ENCODE peak calls at places on chromosome 1, in six cellular contexts. R is dorsolateral prefrontal cortex; Q is Panc1; J is stomach; X is CD8-positive, alpha-beta T cell; O is heart left ventricle. N is an unnamed sample.

GRCh38 chr1:150555971-150556865 is 7.0 kb downstream of the ADAMTSL4 start:
- DNase-seq in J (no peak), Q (no peak), R (no peak), O (no peak), X (no peak), N (no peak)

GRCh38 chr1:181134543-181135461 is 46.3 kb downstream of the IER5 start:
- DNase-seq in X (no peak), Q (no peak), O (no peak), R (no peak), J (peak), N (peak)

GRCh38 chr1:114113801-114114750 is 39.6 kb downstream of the SYT6 start:
- DNase-seq in O (no peak), R (no peak), Q (no peak), X (no peak), J (no peak), N (peak)

GRCh38 chr1:119108993-119109392 is 31.5 kb downstream of the WARS2 start:
- DNase-seq in R (no peak), J (no peak), Q (no peak), O (no peak), X (no peak), N (no peak)

GRCh38 chr1:966135-966602 is at the start of gene PLEKHN1:
- DNase-seq in X (no peak), O (peak), R (no peak), Q (no peak), J (peak), N (peak)

GRCh38 chr1:14363191-14363590 is 235.3 kb upstream of the KAZN start:
- DNase-seq in X (no peak), Q (no peak), R (peak), O (no peak), J (no peak), N (no peak)

GRCh38 chr1:205351984-205352713 is 4.6 kb downstream of the KLHDC8A start:
- DNase-seq in O (no peak), X (no peak), R (no peak), Q (no peak), J (peak), N (peak)

GRCh38 chr1:111127923-111128643 is 11.8 kb downstream of the DRAM2 start:
- DNase-seq in J (no peak), Q (no peak), O (no peak), R (no peak), X (no peak), N (no peak)

GRCh38 chr1:183069562-183070216 is 46.5 kb downstream of the LAMC1 start:
- DNase-seq in X (no peak), R (no peak), Q (no peak), J (no peak), O (no peak), N (peak)

GRCh38 chr1:183073320-183073719 is 50.1 kb downstream of the LAMC1 start:
- DNase-seq in J (no peak), Q (no peak), R (no peak), X (no peak), O (no peak), N (no peak)

GRCh38 chr1:183070234-183070922 is 47.2 kb downstream of the LAMC1 start:
- DNase-seq in X (no peak), R (no peak), Q (no peak), J (no peak), O (no peak), N (no peak)

GRCh38 chr1:183074215-183074614 is 51.0 kb downstream of the LAMC1 start:
- DNase-seq in Q (no peak), O (no peak), X (no peak), J (no peak), R (no peak), N (no peak)

DNA sequence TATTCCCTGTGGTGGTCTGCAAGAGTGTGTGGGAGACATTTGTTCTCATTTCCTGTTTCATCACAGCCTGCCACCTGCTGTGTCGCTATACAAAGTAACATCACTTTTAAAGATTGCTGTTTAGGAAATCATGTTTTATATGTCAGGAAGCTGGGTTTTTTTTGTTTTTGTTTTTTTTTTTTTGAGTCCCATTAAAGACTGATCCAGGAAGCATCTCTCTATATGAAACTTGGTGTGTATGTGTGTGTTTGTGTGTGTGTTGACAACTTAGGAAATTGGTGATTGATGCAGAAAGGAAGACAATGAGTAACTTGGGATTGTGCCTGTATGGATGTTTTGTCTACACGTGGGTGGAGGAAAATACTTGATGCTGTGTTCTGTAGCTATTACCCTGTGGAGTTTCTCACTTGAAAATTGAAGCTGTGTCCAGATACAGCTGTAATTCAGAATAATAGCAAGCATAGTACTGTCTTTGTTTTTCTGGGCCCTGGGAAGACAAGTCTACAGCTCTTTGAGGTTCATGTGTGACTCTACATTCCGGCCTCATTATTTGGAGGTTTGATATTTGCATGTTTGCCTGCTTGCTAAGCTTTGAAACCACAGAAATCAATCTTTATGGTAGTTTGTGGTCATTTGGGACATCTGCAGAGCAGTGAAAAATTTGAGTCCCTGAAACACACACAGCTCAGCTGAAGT is 47.9 kb downstream of the LAMC1 start:
- DNase-seq in R (no peak), O (no peak), X (no peak), Q (no peak), J (no peak), N (no peak)
- H3K27ac ChIP-seq in R (no peak), O (peak), X (no peak), Q (no peak), J (peak), N (no peak)

GRCh38 chr1:83547903-83548302 is 451.0 kb downstream of the TTLL7 start:
- DNase-seq in Q (no peak), R (no peak), X (no peak), O (no peak), J (no peak), N (no peak)

GRCh38 chr1:83546863-83547262 is 452.1 kb downstream of the TTLL7 start:
- DNase-seq in J (no peak), O (no peak), R (no peak), X (no peak), Q (no peak), N (no peak)

GRCh38 chr1:83543222-83543973 is 455.5 kb downstream of the TTLL7 start:
- DNase-seq in J (no peak), O (no peak), R (no peak), Q (no peak), X (no peak), N (no peak)

GRCh38 chr1:83548311-83548710 is 450.6 kb downstream of the TTLL7 start:
- DNase-seq in O (no peak), X (no peak), Q (no peak), J (no peak), R (no peak), N (no peak)

GRCh38 chr1:83545450-83545849 is 453.5 kb downstream of the TTLL7 start:
- DNase-seq in Q (no peak), R (no peak), O (no peak), J (no peak), X (no peak), N (no peak)
- TF ChIP-seq CTCF in Q (peak), R (no peak), O (no peak), J (no peak), X (no peak), N (no peak)

GRCh38 chr1:31470794-31471315 is 57.8 kb downstream of the SERINC2 start:
- DNase-seq in Q (no peak), J (no peak), R (no peak), X (no peak), O (no peak), N (no peak)
- H3K27ac ChIP-seq in Q (no peak), J (peak), R (no peak), X (no peak), O (no peak), N (no peak)

GRCh38 chr1:230191839-230192238 is 124.8 kb downstream of the GALNT2 start:
- DNase-seq in O (no peak), X (no peak), R (no peak), Q (no peak), J (peak), N (no peak)

GRCh38 chr1:230188826-230189225 is 121.8 kb downstream of the GALNT2 start:
- DNase-seq in X (no peak), R (no peak), O (no peak), J (peak), Q (no peak), N (no peak)

GRCh38 chr1:230194525-230194924 is 127.5 kb downstream of the GALNT2 start:
- DNase-seq in X (no peak), R (no peak), O (no peak), Q (no peak), J (peak), N (no peak)

GRCh38 chr1:230189276-230190183 is 122.5 kb downstream of the GALNT2 start:
- DNase-seq in J (peak), O (no peak), X (no peak), Q (no peak), R (no peak), N (no peak)

DNA sequence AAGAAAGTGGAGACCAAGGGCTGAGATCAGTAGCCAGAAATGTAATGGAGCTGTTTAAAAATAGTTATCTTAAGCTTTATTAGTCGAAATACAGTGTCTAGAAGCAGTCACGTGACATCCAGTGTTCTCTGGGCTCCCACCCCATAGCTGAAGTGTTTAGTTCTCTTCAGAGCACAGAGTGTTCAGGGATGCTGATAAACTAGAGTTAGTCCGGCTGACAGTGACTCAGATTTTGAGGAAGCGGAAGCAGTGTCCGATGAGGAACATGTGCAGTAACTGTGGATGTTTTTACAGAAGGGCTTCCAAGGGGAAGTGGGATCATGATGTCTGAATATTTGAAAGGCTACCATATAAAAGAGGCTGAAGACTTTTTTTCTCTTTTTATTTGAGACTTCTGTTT is 124.0 kb downstream of the GALNT2 start:
- DNase-seq in X (no peak), Q (no peak), O (no peak), R (peak), J (peak), N (no peak)
- TF ChIP-seq CTCF in X (no peak), Q (no peak), O (no peak), R (no peak), J (no peak), N (no peak)

GRCh38 chr1:20166047-20166446 is 19.8 kb upstream of the UBXN10 start:
- DNase-seq in R (peak), O (peak), Q (no peak), X (no peak), J (no peak), N (peak)
- H3K27ac ChIP-seq in R (no peak), O (no peak), Q (no peak), X (no peak), J (no peak), N (no peak)

GRCh38 chr1:155070721-155071556 is 7.4 kb downstream of the EFNA4 start:
- DNase-seq in O (peak), J (peak), X (peak), R (peak), Q (no peak), N (peak)
- TF ChIP-seq CTCF in O (peak), J (peak), X (peak), R (no peak), Q (no peak), N (peak)

GRCh38 chr1:115238336-115239147 is 99.5 kb downstream of the NGF start:
- DNase-seq in J (peak), O (no peak), R (no peak), X (no peak), Q (no peak), N (no peak)
- H3K27ac ChIP-seq in J (no peak), O (no peak), R (no peak), X (no peak), Q (no peak), N (no peak)

GRCh38 chr1:165147799-165148198 is 208.7 kb downstream of the LMX1A start:
- DNase-seq in X (no peak), R (no peak), J (no peak), O (no peak), Q (no peak), N (no peak)

GRCh38 chr1:165137551-165138316 is 218.8 kb downstream of the LMX1A start:
- DNase-seq in R (no peak), O (no peak), X (no peak), Q (no peak), J (no peak), N (no peak)

GRCh38 chr1:165144757-165145397 is 211.6 kb downstream of the LMX1A start:
- DNase-seq in J (peak), X (no peak), O (no peak), Q (peak), R (peak), N (peak)

GRCh38 chr1:165138960-165139359 is 217.6 kb downstream of the LMX1A start:
- DNase-seq in X (no peak), O (no peak), J (no peak), R (no peak), Q (no peak), N (no peak)

GRCh38 chr1:165143437-165144065 is 213.0 kb downstream of the LMX1A start:
- DNase-seq in Q (peak), J (peak), X (no peak), O (no peak), R (no peak), N (peak)
- TF ChIP-seq CTCF in Q (peak), J (peak), X (no peak), O (peak), R (peak), N (peak)

DNA sequence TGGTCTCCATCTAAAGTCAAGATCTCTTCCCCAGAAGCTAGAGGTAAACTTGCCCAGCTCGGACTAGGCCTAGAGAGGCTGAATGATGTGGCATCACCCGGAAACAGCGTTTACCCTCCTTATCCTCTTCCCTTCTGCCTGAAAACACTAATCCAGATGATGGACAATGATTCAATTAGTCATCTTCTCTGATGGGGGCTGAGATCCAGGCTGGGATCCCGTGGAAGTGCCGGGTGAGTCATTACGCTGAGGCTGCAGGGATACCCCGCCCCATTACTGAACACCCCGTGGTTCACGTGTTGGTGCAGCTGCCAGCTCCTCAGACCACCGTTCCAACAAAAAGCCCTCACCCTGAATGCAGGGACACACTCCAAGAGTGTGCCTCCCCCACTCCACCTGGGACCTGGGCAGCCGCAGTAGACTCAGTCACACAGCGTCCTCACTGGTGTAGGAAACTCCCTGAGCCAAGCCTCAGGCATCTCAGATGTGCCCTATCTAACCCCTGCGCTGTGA is 2.0 kb downstream of the S100A6 start:
- DNase-seq in R (peak), Q (peak), J (no peak), O (no peak), X (no peak), N (peak)
- H3K27ac ChIP-seq in R (peak), Q (peak), J (peak), O (peak), X (peak), N (peak)